ENCODE peak calls at places on chromosomes 13 and 19, in five cellular contexts. One of them, this sample, is unnamed.

GRCh38 chr13:48975101-48975925 is at the start of gene FNDC3A:
- DNase-seq in thoracic aorta: no peak
- DNase-seq in choroid plexus epithelial cell: peak
- DNase-seq in psoas muscle: peak
- DNase-seq in CD8-positive, alpha-beta T cell: no peak
- DNase-seq in this sample: peak

GRCh38 chr13:101451641-101452040 is 834 bp upstream of the ITGBL1 start:
- DNase-seq in CD8-positive, alpha-beta T cell: no peak
- DNase-seq in psoas muscle: no peak
- DNase-seq in thoracic aorta: no peak
- DNase-seq in choroid plexus epithelial cell: no peak
- DNase-seq in this sample: no peak

GRCh38 chr13:21359855-21360254 is 99.2 kb downstream of the ZDHHC20 start:
- DNase-seq in choroid plexus epithelial cell: no peak
- DNase-seq in thoracic aorta: no peak
- DNase-seq in psoas muscle: no peak
- DNase-seq in CD8-positive, alpha-beta T cell: no peak
- DNase-seq in this sample: no peak

GRCh38 chr19:46660008-46660517 is 919 bp downstream of the DACT3 start:
- DNase-seq in choroid plexus epithelial cell: no peak
- DNase-seq in thoracic aorta: no peak
- DNase-seq in psoas muscle: no peak
- DNase-seq in CD8-positive, alpha-beta T cell: no peak
- DNase-seq in this sample: no peak

GRCh38 chr19:33118643-33119042 is 13.3 kb upstream of the WDR88 start:
- DNase-seq in psoas muscle: no peak
- DNase-seq in thoracic aorta: no peak
- DNase-seq in choroid plexus epithelial cell: no peak
- DNase-seq in CD8-positive, alpha-beta T cell: no peak
- DNase-seq in this sample: no peak

GRCh38 chr19:38262585-38263268 is 1.6 kb upstream of the SPINT2 start:
- DNase-seq in thoracic aorta: no peak
- DNase-seq in psoas muscle: no peak
- DNase-seq in CD8-positive, alpha-beta T cell: no peak
- DNase-seq in choroid plexus epithelial cell: no peak
- DNase-seq in this sample: no peak

GRCh38 chr19:2887391-2887914 is 13.3 kb upstream of the ZNF57 start:
- DNase-seq in thoracic aorta: no peak
- DNase-seq in choroid plexus epithelial cell: peak
- DNase-seq in psoas muscle: no peak
- DNase-seq in CD8-positive, alpha-beta T cell: no peak
- DNase-seq in this sample: peak

GRCh38 chr13:66492479-66492878 is 737.7 kb downstream of the PCDH9 start:
- DNase-seq in thoracic aorta: no peak
- DNase-seq in CD8-positive, alpha-beta T cell: no peak
- DNase-seq in psoas muscle: no peak
- DNase-seq in choroid plexus epithelial cell: no peak
- DNase-seq in this sample: no peak

GRCh38 chr13:20049558-20050473 is 91.3 kb downstream of the ZMYM2 start:
- DNase-seq in choroid plexus epithelial cell: peak
- DNase-seq in CD8-positive, alpha-beta T cell: no peak
- DNase-seq in thoracic aorta: no peak
- DNase-seq in psoas muscle: no peak
- DNase-seq in this sample: peak

GRCh38 chr13:101416181-101417042 is at the start of gene NALCN:
- DNase-seq in psoas muscle: peak
- DNase-seq in CD8-positive, alpha-beta T cell: no peak
- DNase-seq in thoracic aorta: no peak
- DNase-seq in choroid plexus epithelial cell: peak
- DNase-seq in this sample: no peak

GRCh38 chr13:102721800-102722231 is 27.0 kb upstream of the METTL21C start:
- DNase-seq in choroid plexus epithelial cell: peak
- DNase-seq in thoracic aorta: no peak
- DNase-seq in CD8-positive, alpha-beta T cell: no peak
- DNase-seq in psoas muscle: peak
- DNase-seq in this sample: peak

GRCh38 chr19:29676586-29676985 is 11.3 kb downstream of the PLEKHF1 start:
- DNase-seq in thoracic aorta: no peak
- DNase-seq in CD8-positive, alpha-beta T cell: no peak
- DNase-seq in psoas muscle: peak
- DNase-seq in choroid plexus epithelial cell: no peak
- DNase-seq in this sample: no peak

GRCh38 chr19:33194884-33195710 is 967 bp downstream of the LRP3 start:
- DNase-seq in thoracic aorta: no peak
- DNase-seq in CD8-positive, alpha-beta T cell: no peak
- DNase-seq in choroid plexus epithelial cell: peak
- DNase-seq in psoas muscle: peak
- DNase-seq in this sample: peak

GRCh38 chr19:35712910-35713845 is 4.6 kb upstream of the KMT2B start:
- DNase-seq in choroid plexus epithelial cell: no peak
- DNase-seq in CD8-positive, alpha-beta T cell: peak
- DNase-seq in psoas muscle: no peak
- DNase-seq in thoracic aorta: no peak
- DNase-seq in this sample: no peak

GRCh38 chr13:101785858-101786257 is 333.4 kb downstream of the ITGBL1 start:
- DNase-seq in psoas muscle: no peak
- DNase-seq in thoracic aorta: no peak
- DNase-seq in choroid plexus epithelial cell: peak
- DNase-seq in CD8-positive, alpha-beta T cell: no peak
- DNase-seq in this sample: peak

GRCh38 chr19:46859637-46860124 is 1.1 kb upstream of the ARHGAP35 start:
- DNase-seq in thoracic aorta: no peak
- DNase-seq in psoas muscle: peak
- DNase-seq in CD8-positive, alpha-beta T cell: no peak
- DNase-seq in choroid plexus epithelial cell: peak
- DNase-seq in this sample: peak

GRCh38 chr13:73958657-73959397 is 175.4 kb downstream of the KLF12 start:
- DNase-seq in choroid plexus epithelial cell: no peak
- DNase-seq in CD8-positive, alpha-beta T cell: no peak
- DNase-seq in psoas muscle: no peak
- DNase-seq in thoracic aorta: no peak
- DNase-seq in this sample: no peak

GRCh38 chr19:1874554-1875185 is 10.6 kb downstream of the ABHD17A start:
- DNase-seq in thoracic aorta: no peak
- DNase-seq in CD8-positive, alpha-beta T cell: no peak
- DNase-seq in psoas muscle: no peak
- DNase-seq in choroid plexus epithelial cell: no peak
- DNase-seq in this sample: no peak

GRCh38 chr13:49635599-49636433 is 7.5 kb downstream of the ARL11 start:
- DNase-seq in thoracic aorta: no peak
- DNase-seq in choroid plexus epithelial cell: peak
- DNase-seq in psoas muscle: no peak
- DNase-seq in CD8-positive, alpha-beta T cell: peak
- DNase-seq in this sample: peak

GRCh38 chr19:10289836-10290438 is at the start of gene ICAM5:
- DNase-seq in psoas muscle: no peak
- DNase-seq in choroid plexus epithelial cell: peak
- DNase-seq in CD8-positive, alpha-beta T cell: no peak
- DNase-seq in thoracic aorta: no peak
- DNase-seq in this sample: no peak

GRCh38 chr19:35725216-35725861 is 7.5 kb downstream of the KMT2B start:
- DNase-seq in thoracic aorta: no peak
- DNase-seq in choroid plexus epithelial cell: no peak
- DNase-seq in psoas muscle: no peak
- DNase-seq in CD8-positive, alpha-beta T cell: no peak
- DNase-seq in this sample: no peak

GRCh38 chr19:44851427-44851826 is 5.3 kb downstream of the NECTIN2 start:
- DNase-seq in choroid plexus epithelial cell: no peak
- DNase-seq in CD8-positive, alpha-beta T cell: no peak
- DNase-seq in thoracic aorta: no peak
- DNase-seq in psoas muscle: no peak
- DNase-seq in this sample: no peak

GRCh38 chr13:50422181-50423148 is 407.2 kb downstream of the KCNRG start:
- DNase-seq in choroid plexus epithelial cell: no peak
- DNase-seq in CD8-positive, alpha-beta T cell: no peak
- DNase-seq in psoas muscle: no peak
- DNase-seq in thoracic aorta: no peak
- DNase-seq in this sample: no peak

GRCh38 chr13:24271611-24272451 is 37.5 kb upstream of the C1QTNF9 start:
- DNase-seq in choroid plexus epithelial cell: peak
- DNase-seq in psoas muscle: peak
- DNase-seq in thoracic aorta: no peak
- DNase-seq in CD8-positive, alpha-beta T cell: peak
- DNase-seq in this sample: peak

GRCh38 chr19:48896191-48896720 is 2.3 kb downstream of the TULP2 start:
- DNase-seq in choroid plexus epithelial cell: peak
- DNase-seq in psoas muscle: peak
- DNase-seq in CD8-positive, alpha-beta T cell: peak
- DNase-seq in thoracic aorta: no peak
- DNase-seq in this sample: peak

GRCh38 chr19:40888191-40888590 is 6.2 kb upstream of the CYP2A7 start:
- DNase-seq in thoracic aorta: no peak
- DNase-seq in psoas muscle: no peak
- DNase-seq in choroid plexus epithelial cell: no peak
- DNase-seq in CD8-positive, alpha-beta T cell: peak
- DNase-seq in this sample: no peak

GRCh38 chr13:67619346-67619745 is 389.2 kb upstream of the PCDH9 start:
- DNase-seq in choroid plexus epithelial cell: peak
- DNase-seq in psoas muscle: no peak
- DNase-seq in thoracic aorta: no peak
- DNase-seq in CD8-positive, alpha-beta T cell: no peak
- DNase-seq in this sample: no peak

GRCh38 chr19:36775768-36776167 is 3.2 kb upstream of the ZNF850 start:
- DNase-seq in thoracic aorta: no peak
- DNase-seq in psoas muscle: no peak
- DNase-seq in choroid plexus epithelial cell: peak
- DNase-seq in CD8-positive, alpha-beta T cell: no peak
- DNase-seq in this sample: no peak

GRCh38 chr13:52128714-52129700 is at the start of gene NEK5:
- DNase-seq in psoas muscle: peak
- DNase-seq in CD8-positive, alpha-beta T cell: peak
- DNase-seq in choroid plexus epithelial cell: peak
- DNase-seq in thoracic aorta: no peak
- DNase-seq in this sample: peak

GRCh38 chr19:14479985-14480694 is 5.0 kb upstream of the PTGER1 start:
- DNase-seq in thoracic aorta: no peak
- DNase-seq in choroid plexus epithelial cell: peak
- DNase-seq in CD8-positive, alpha-beta T cell: peak
- DNase-seq in psoas muscle: peak
- DNase-seq in this sample: no peak

GRCh38 chr13:48504606-48505369 is 28.1 kb downstream of the RCBTB2 start:
- DNase-seq in psoas muscle: no peak
- DNase-seq in CD8-positive, alpha-beta T cell: no peak
- DNase-seq in thoracic aorta: no peak
- DNase-seq in choroid plexus epithelial cell: no peak
- DNase-seq in this sample: no peak

GRCh38 chr19:14835011-14835410 is at the start of the genes OR7A5 and OR7C1:
- DNase-seq in thoracic aorta: no peak
- DNase-seq in CD8-positive, alpha-beta T cell: no peak
- DNase-seq in psoas muscle: no peak
- DNase-seq in choroid plexus epithelial cell: peak
- DNase-seq in this sample: no peak

GRCh38 chr19:23823952-23824389 is 65.3 kb upstream of the ZNF681 start:
- DNase-seq in thoracic aorta: no peak
- DNase-seq in choroid plexus epithelial cell: peak
- DNase-seq in CD8-positive, alpha-beta T cell: no peak
- DNase-seq in psoas muscle: no peak
- DNase-seq in this sample: no peak

GRCh38 chr19:55464669-55465068 is at the start of gene C19orf85:
- DNase-seq in thoracic aorta: no peak
- DNase-seq in CD8-positive, alpha-beta T cell: no peak
- DNase-seq in psoas muscle: no peak
- DNase-seq in choroid plexus epithelial cell: no peak
- DNase-seq in this sample: no peak

GRCh38 chr19:55464039-55464668 is 397 bp downstream of the C19orf85 start:
- DNase-seq in thoracic aorta: no peak
- DNase-seq in CD8-positive, alpha-beta T cell: no peak
- DNase-seq in choroid plexus epithelial cell: no peak
- DNase-seq in psoas muscle: no peak
- DNase-seq in this sample: no peak

GRCh38 chr19:55462722-55463121 is 1.3 kb upstream of the ISOC2 start:
- DNase-seq in CD8-positive, alpha-beta T cell: no peak
- DNase-seq in choroid plexus epithelial cell: no peak
- DNase-seq in psoas muscle: no peak
- DNase-seq in thoracic aorta: no peak
- DNase-seq in this sample: no peak

GRCh38 chr19:55461974-55462628 is 659 bp upstream of the ISOC2 start:
- DNase-seq in CD8-positive, alpha-beta T cell: no peak
- DNase-seq in choroid plexus epithelial cell: peak
- DNase-seq in thoracic aorta: no peak
- DNase-seq in psoas muscle: no peak
- DNase-seq in this sample: no peak

DNA sequence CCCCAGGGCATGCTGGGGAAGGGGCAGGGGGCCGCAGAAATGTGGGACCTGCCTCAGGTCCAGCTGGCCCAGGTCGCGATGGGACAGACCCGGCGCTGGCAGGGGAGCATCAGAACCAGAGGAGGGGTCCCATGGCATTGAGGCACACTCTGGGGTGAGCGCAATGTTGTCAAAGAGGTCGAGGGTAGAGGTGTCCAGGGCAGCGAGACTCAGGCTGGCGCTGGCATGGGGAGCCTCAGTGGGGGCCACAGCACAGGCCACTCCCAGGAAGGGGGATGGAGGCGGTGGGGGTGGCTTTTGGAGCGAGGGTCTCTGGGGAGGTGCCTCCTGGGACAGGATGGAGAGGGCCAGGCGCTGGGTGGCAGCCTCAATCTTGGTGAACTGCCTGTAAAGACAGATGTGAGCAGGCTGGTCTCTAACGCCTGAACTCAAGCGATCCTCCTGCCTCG is 944 bp downstream of the C19orf85 start:
- DNase-seq in choroid plexus epithelial cell: no peak
- DNase-seq in thoracic aorta: no peak
- DNase-seq in CD8-positive, alpha-beta T cell: no peak
- DNase-seq in psoas muscle: no peak
- DNase-seq in this sample: no peak
- H3K4me3 ChIP-seq in choroid plexus epithelial cell: no peak
- H3K4me3 ChIP-seq in thoracic aorta: no peak
- H3K4me3 ChIP-seq in CD8-positive, alpha-beta T cell: no peak
- H3K4me3 ChIP-seq in psoas muscle: no peak
- H3K4me3 ChIP-seq in this sample: no peak

GRCh38 chr13:71979616-71980015 is 112.6 kb upstream of the DACH1 start:
- DNase-seq in psoas muscle: no peak
- DNase-seq in choroid plexus epithelial cell: peak
- DNase-seq in CD8-positive, alpha-beta T cell: no peak
- DNase-seq in thoracic aorta: no peak
- DNase-seq in this sample: no peak
- TF ChIP-seq CTCF in psoas muscle: no peak
- TF ChIP-seq CTCF in choroid plexus epithelial cell: peak
- TF ChIP-seq CTCF in CD8-positive, alpha-beta T cell: no peak
- TF ChIP-seq CTCF in thoracic aorta: no peak
- TF ChIP-seq CTCF in this sample: no peak

GRCh38 chr19:16575861-16576689 is 3.9 kb upstream of the SLC35E1 start:
- DNase-seq in CD8-positive, alpha-beta T cell: no peak
- DNase-seq in choroid plexus epithelial cell: no peak
- DNase-seq in thoracic aorta: no peak
- DNase-seq in psoas muscle: no peak
- DNase-seq in this sample: no peak
- H3K4me3 ChIP-seq in CD8-positive, alpha-beta T cell: no peak
- H3K4me3 ChIP-seq in choroid plexus epithelial cell: no peak
- H3K4me3 ChIP-seq in thoracic aorta: no peak
- H3K4me3 ChIP-seq in psoas muscle: peak
- H3K4me3 ChIP-seq in this sample: no peak

DNA sequence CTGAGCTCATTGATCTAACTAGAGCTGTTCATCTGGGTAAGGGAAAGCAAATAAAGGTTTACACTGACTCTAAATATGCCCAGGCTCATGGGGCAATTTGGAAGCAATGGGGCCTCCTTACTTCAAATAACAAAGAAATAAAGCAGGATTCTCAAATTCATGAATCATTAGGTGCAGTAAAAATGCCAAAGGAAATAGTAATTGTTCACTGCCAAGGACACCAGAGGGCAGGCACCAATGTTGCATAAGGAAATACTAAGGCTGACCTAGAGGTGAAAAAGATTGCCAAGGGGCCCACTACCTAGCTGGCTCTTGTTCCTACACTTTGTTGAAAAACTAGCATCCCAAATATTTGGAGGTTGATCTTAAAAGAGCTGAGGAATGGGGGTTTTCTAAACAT is 1686.7 kb upstream of the MIR17HG start:
- DNase-seq in choroid plexus epithelial cell: no peak
- DNase-seq in thoracic aorta: no peak
- DNase-seq in CD8-positive, alpha-beta T cell: no peak
- DNase-seq in psoas muscle: no peak
- DNase-seq in this sample: no peak
- TF ChIP-seq CTCF in choroid plexus epithelial cell: peak
- TF ChIP-seq CTCF in thoracic aorta: no peak
- TF ChIP-seq CTCF in CD8-positive, alpha-beta T cell: no peak
- TF ChIP-seq CTCF in psoas muscle: no peak
- TF ChIP-seq CTCF in this sample: no peak

This sample was measured in AG10803.